ENCODE peak calls at places on chromosome 14, in nine cellular contexts. U, P, G, H, J, S, K, X and M are unnamed samples.
A peak's percentile ranks its signal among the peaks of the same experiment; 100 is the strongest.

GRCh38 chr14:30624132-30624423 is 2.0 kb downstream of the SCFD1 start:
- DNase-seq in U (no peak), P (no peak), G (no peak), H (no peak), J (no peak), S (no peak), K (no peak), X (no peak), M (no peak)

GRCh38 chr14:100902295-100902694 is 1.2 kb downstream of the RTL1 start:
- DNase-seq in U (no peak), P (peak; percentile 44), G (no peak), H (no peak), J (no peak), S (no peak), K (no peak), X (no peak), M (no peak)

GRCh38 chr14:68473050-68473449 is 319.8 kb downstream of the ZFP36L1 start:
- DNase-seq in U (no peak), P (no peak), G (no peak), H (no peak), J (no peak), S (no peak), K (no peak), X (no peak), M (no peak)

GRCh38 chr14:90093942-90094595 is 32.3 kb downstream of the KCNK13 start:
- DNase-seq in U (peak; percentile 51), P (no peak), G (no peak), H (peak; percentile 57), J (no peak), S (no peak), K (no peak), X (no peak), M (no peak)

GRCh38 chr14:73824116-73824515 is 27.5 kb upstream of the PTGR2 start:
- DNase-seq in U (no peak), P (no peak), G (no peak), H (no peak), J (no peak), S (no peak), K (no peak), X (no peak), M (no peak)

GRCh38 chr14:52059614-52060013 is 9.2 kb downstream of the NID2 start:
- DNase-seq in U (peak; percentile 66), P (no peak), G (no peak), H (no peak), J (no peak), S (no peak), K (no peak), X (no peak), M (no peak)

GRCh38 chr14:64337901-64338615 is 43.9 kb upstream of the ESR2 start:
- DNase-seq in U (peak; percentile 40), P (peak; percentile 86), G (peak; percentile 53), H (peak; percentile 37), J (peak; percentile 19), S (no peak), K (peak; percentile 61), X (no peak), M (peak; percentile 92)

GRCh38 chr14:79693935-79694334 is 517.4 kb downstream of the DIO2 start:
- DNase-seq in U (no peak), P (no peak), G (no peak), H (no peak), J (no peak), S (no peak), K (no peak), X (no peak), M (no peak)

GRCh38 chr14:62443796-62444195 is 601.5 kb downstream of the KCNH5 start:
- DNase-seq in U (peak; percentile 34), P (no peak), G (no peak), H (peak; percentile 1), J (no peak), S (no peak), K (no peak), X (no peak), M (no peak)

GRCh38 chr14:57865450-57866198 is at the start of gene SLC35F4:
- DNase-seq in U (no peak), P (peak; percentile 91), G (peak; percentile 39), H (no peak), J (no peak), S (peak; percentile 5), K (no peak), X (no peak), M (no peak)

GRCh38 chr14:106209745-106210144 is 683.4 kb downstream of the TMEM121 start:
- DNase-seq in U (no peak), P (no peak), G (no peak), H (no peak), J (no peak), S (peak; percentile 51), K (no peak), X (no peak), M (no peak)

GRCh38 chr14:80446356-80446755 is 235.1 kb upstream of the DIO2 start:
- DNase-seq in U (peak; percentile 18), P (no peak), G (no peak), H (no peak), J (no peak), S (no peak), K (no peak), X (no peak), M (no peak)

GRCh38 chr14:69259176-69259530 is 805 bp upstream of the GALNT16 start:
- DNase-seq in U (no peak), P (no peak), G (no peak), H (no peak), J (no peak), S (no peak), K (no peak), X (no peak), M (no peak)

GRCh38 chr14:71103662-71104484 is 196.6 kb downstream of the PCNX1 start:
- DNase-seq in U (peak; percentile 71), P (no peak), G (no peak), H (peak; percentile 75), J (peak; percentile 33), S (peak; percentile 22), K (no peak), X (no peak), M (no peak)

GRCh38 chr14:92863281-92863680 is 59.7 kb upstream of the CHGA start:
- DNase-seq in U (no peak), P (no peak), G (no peak), H (no peak), J (peak; percentile 38), S (no peak), K (no peak), X (no peak), M (no peak)

GRCh38 chr14:26286806-26287205 is 311.0 kb downstream of the NOVA1 start:
- DNase-seq in U (peak; percentile 10), P (no peak), G (no peak), H (no peak), J (no peak), S (no peak), K (no peak), X (no peak), M (no peak)

GRCh38 chr14:93951798-93952540 is 24.4 kb downstream of the ASB2 start:
- DNase-seq in U (no peak), P (no peak), G (no peak), H (no peak), J (no peak), S (no peak), K (no peak), X (no peak), M (no peak)

GRCh38 chr14:33567003-33567735 is 383.7 kb downstream of the EGLN3 start:
- DNase-seq in U (no peak), P (no peak), G (no peak), H (no peak), J (no peak), S (no peak), K (no peak), X (no peak), M (no peak)

GRCh38 chr14:96894966-96895365 is 97.8 kb downstream of the VRK1 start:
- DNase-seq in U (no peak), P (no peak), G (no peak), H (no peak), J (no peak), S (no peak), K (no peak), X (no peak), M (no peak)

GRCh38 chr14:92719890-92720323 is 28.5 kb downstream of the LGMN start:
- DNase-seq in U (peak; percentile 37), P (no peak), G (no peak), H (peak; percentile 45), J (no peak), S (no peak), K (no peak), X (peak; percentile 28), M (no peak)

DNA sequence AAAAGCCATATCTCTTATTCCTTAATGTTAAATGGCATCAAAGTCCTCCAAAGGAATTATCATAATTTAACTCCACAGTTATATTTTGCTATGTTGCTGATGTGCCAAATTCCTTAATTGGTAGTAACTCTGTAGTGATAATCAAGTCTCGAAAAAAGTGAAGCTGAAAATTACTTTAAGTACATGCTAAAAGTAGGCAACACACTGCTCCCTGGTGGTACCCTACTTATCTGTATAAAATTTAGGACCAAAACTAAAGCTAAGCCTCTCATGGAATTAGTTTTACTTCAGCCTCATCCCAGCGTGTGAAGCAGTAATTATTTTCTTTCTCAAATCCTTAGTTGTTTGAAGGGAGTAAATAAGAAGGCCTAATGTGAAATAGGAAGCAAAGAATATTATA is 132.8 kb downstream of the TTLL5 start:
- DNase-seq in U (peak; percentile 22), P (no peak), G (no peak), H (no peak), J (no peak), S (no peak), K (no peak), X (peak; percentile 10), M (no peak)
- TF ChIP-seq CTCF in U (peak; percentile 25), P (no peak), G (peak; percentile 46), H (peak; percentile 30), J (no peak), S (peak; percentile 25), K (no peak), X (peak; percentile 30), M (peak; percentile 35)

GRCh38 chr14:88233915-88234314 is 89.2 kb downstream of the KCNK10 start:
- DNase-seq in U (no peak), P (peak; percentile 53), G (no peak), H (no peak), J (no peak), S (peak; percentile 24), K (no peak), X (no peak), M (no peak)
- TF ChIP-seq CTCF in U (no peak), P (peak; percentile 43), G (no peak), H (peak; percentile 30), J (peak; percentile 10), S (peak; percentile 63), K (no peak), X (no peak), M (no peak)

GRCh38 chr14:77140937-77141591 is 527 bp downstream of the ZDHHC22 start:
- DNase-seq in U (no peak), P (peak; percentile 84), G (no peak), H (no peak), J (no peak), S (no peak), K (no peak), X (no peak), M (no peak)
- TF ChIP-seq CTCF in U (peak; percentile 22), P (peak; percentile 64), G (peak; percentile 34), H (peak; percentile 68), J (no peak), S (no peak), K (peak; percentile 14), X (no peak), M (peak; percentile 59)

DNA sequence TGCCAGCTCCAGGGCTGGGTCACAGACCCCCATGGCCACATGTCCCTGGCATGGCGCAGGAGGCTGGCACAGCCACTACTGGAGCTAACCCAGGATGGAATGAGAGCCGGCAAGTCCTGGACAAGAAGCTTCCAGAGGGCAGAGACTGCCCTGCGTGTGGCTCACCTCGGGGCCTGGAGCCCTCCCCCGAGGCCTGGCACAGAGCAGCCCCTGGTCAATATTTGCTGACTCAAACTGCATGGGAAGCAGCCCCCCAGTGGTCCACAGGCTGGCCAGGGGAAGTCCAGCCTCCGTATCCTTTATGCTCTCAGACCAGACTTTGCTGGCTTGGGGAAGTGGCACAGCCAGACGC is 71.4 kb downstream of the BCL11B start:
- DNase-seq in U (no peak), P (no peak), G (no peak), H (no peak), J (no peak), S (no peak), K (no peak), X (no peak), M (no peak)
- TF ChIP-seq CTCF in U (no peak), P (no peak), G (no peak), H (no peak), J (no peak), S (no peak), K (no peak), X (no peak), M (no peak)